ENCODE peak calls at places on chromosome 20, in four cellular contexts. One of them, this sample, is unnamed.

GRCh38 chr20:11976966-11977365 is 59.3 kb downstream of the BTBD3 start:
- DNase-seq in heart left ventricle: no peak
- DNase-seq in gastrocnemius medialis: no peak
- DNase-seq in stomach: no peak
- DNase-seq in this sample: no peak

GRCh38 chr20:49384437-49385434 is 97.7 kb downstream of the KCNB1 start:
- DNase-seq in heart left ventricle: peak; percentile 60
- DNase-seq in gastrocnemius medialis: peak; percentile 42
- DNase-seq in stomach: peak; percentile 59
- DNase-seq in this sample: peak; percentile 67

GRCh38 chr20:10708342-10709185 is 34.8 kb upstream of the JAG1 start:
- DNase-seq in heart left ventricle: no peak
- DNase-seq in gastrocnemius medialis: no peak
- DNase-seq in stomach: no peak
- DNase-seq in this sample: no peak

GRCh38 chr20:50438986-50439407 is 71.2 kb upstream of the PTPN1 start:
- DNase-seq in heart left ventricle: no peak
- DNase-seq in gastrocnemius medialis: no peak
- DNase-seq in stomach: no peak
- DNase-seq in this sample: no peak

GRCh38 chr20:62243906-62244515 is 5.7 kb downstream of the OSBPL2 start:
- DNase-seq in heart left ventricle: no peak
- DNase-seq in gastrocnemius medialis: no peak
- DNase-seq in stomach: no peak
- DNase-seq in this sample: no peak

GRCh38 chr20:48065833-48066232 is 280.6 kb upstream of the SULF2 start:
- DNase-seq in heart left ventricle: no peak
- DNase-seq in gastrocnemius medialis: no peak
- DNase-seq in stomach: no peak
- DNase-seq in this sample: no peak

GRCh38 chr20:62953167-62953838 is 794 bp downstream of the SLC17A9 start:
- DNase-seq in heart left ventricle: no peak
- DNase-seq in gastrocnemius medialis: no peak
- DNase-seq in stomach: no peak
- DNase-seq in this sample: no peak

GRCh38 chr20:35368616-35369423 is 43.0 kb downstream of the UQCC1 start:
- DNase-seq in heart left ventricle: peak; percentile 33
- DNase-seq in gastrocnemius medialis: peak; percentile 87
- DNase-seq in stomach: no peak
- DNase-seq in this sample: no peak

GRCh38 chr20:64106435-64106961 is 867 bp downstream of the NPBWR2 start:
- DNase-seq in heart left ventricle: no peak
- DNase-seq in gastrocnemius medialis: peak; percentile 8
- DNase-seq in stomach: no peak
- DNase-seq in this sample: no peak

GRCh38 chr20:48440916-48441315 is 386.9 kb downstream of the PREX1 start:
- DNase-seq in heart left ventricle: no peak
- DNase-seq in gastrocnemius medialis: no peak
- DNase-seq in stomach: no peak
- DNase-seq in this sample: no peak

GRCh38 chr20:63567132-63567381 is 7.0 kb downstream of the HELZ2 start:
- DNase-seq in heart left ventricle: no peak
- DNase-seq in gastrocnemius medialis: no peak
- DNase-seq in stomach: no peak
- DNase-seq in this sample: no peak

GRCh38 chr20:48339147-48339985 is 488.4 kb downstream of the PREX1 start:
- DNase-seq in heart left ventricle: no peak
- DNase-seq in gastrocnemius medialis: no peak
- DNase-seq in stomach: no peak
- DNase-seq in this sample: peak; percentile 70

GRCh38 chr20:1875762-1876161 is 19.4 kb upstream of the SIRPA start:
- DNase-seq in heart left ventricle: no peak
- DNase-seq in gastrocnemius medialis: no peak
- DNase-seq in stomach: no peak
- DNase-seq in this sample: no peak

GRCh38 chr20:10449270-10449669 is 14.2 kb downstream of the SLX4IP start:
- DNase-seq in heart left ventricle: no peak
- DNase-seq in gastrocnemius medialis: no peak
- DNase-seq in stomach: no peak
- DNase-seq in this sample: no peak

GRCh38 chr20:3282271-3283221 is 43.6 kb upstream of the SLC4A11 start:
- DNase-seq in heart left ventricle: no peak
- DNase-seq in gastrocnemius medialis: no peak
- DNase-seq in stomach: no peak
- DNase-seq in this sample: no peak

GRCh38 chr20:33724439-33725094 is 4.5 kb upstream of the PXMP4 start:
- DNase-seq in heart left ventricle: no peak
- DNase-seq in gastrocnemius medialis: no peak
- DNase-seq in stomach: peak; percentile 53
- DNase-seq in this sample: no peak

GRCh38 chr20:50351541-50351940 is 158.6 kb upstream of the PTPN1 start:
- DNase-seq in heart left ventricle: no peak
- DNase-seq in gastrocnemius medialis: no peak
- DNase-seq in stomach: no peak
- DNase-seq in this sample: no peak

GRCh38 chr20:34874094-34874654 is 1.5 kb upstream of the GGT7 start:
- DNase-seq in heart left ventricle: peak; percentile 75
- DNase-seq in gastrocnemius medialis: peak; percentile 88
- DNase-seq in stomach: peak; percentile 86
- DNase-seq in this sample: peak; percentile 75

GRCh38 chr20:60892095-60892813 is 359.8 kb upstream of the CDH4 start:
- DNase-seq in heart left ventricle: no peak
- DNase-seq in gastrocnemius medialis: no peak
- DNase-seq in stomach: no peak
- DNase-seq in this sample: no peak

GRCh38 chr20:56575961-56576360 is 42.9 kb downstream of the FAM209B start:
- DNase-seq in heart left ventricle: no peak
- DNase-seq in gastrocnemius medialis: no peak
- DNase-seq in stomach: no peak
- DNase-seq in this sample: no peak

GRCh38 chr20:35226775-35227681 is 538 bp downstream of the MMP24 start:
- DNase-seq in heart left ventricle: peak; percentile 23
- DNase-seq in gastrocnemius medialis: no peak
- DNase-seq in stomach: peak; percentile 41
- DNase-seq in this sample: peak; percentile 26

GRCh38 chr20:50464026-50464724 is 46.0 kb upstream of the PTPN1 start:
- DNase-seq in heart left ventricle: peak; percentile 44
- DNase-seq in gastrocnemius medialis: peak; percentile 65
- DNase-seq in stomach: peak; percentile 58
- DNase-seq in this sample: peak; percentile 71

GRCh38 chr20:51036827-51037229 is 13.9 kb upstream of the KCNG1 start:
- DNase-seq in heart left ventricle: no peak
- DNase-seq in gastrocnemius medialis: no peak
- DNase-seq in stomach: no peak
- DNase-seq in this sample: no peak

GRCh38 chr20:32190608-32191415 is 16.7 kb downstream of the PLAGL2 start:
- DNase-seq in heart left ventricle: no peak
- DNase-seq in gastrocnemius medialis: no peak
- DNase-seq in stomach: no peak
- DNase-seq in this sample: no peak

GRCh38 chr20:58551631-58552030 is 36.4 kb upstream of the APCDD1L start:
- DNase-seq in heart left ventricle: no peak
- DNase-seq in gastrocnemius medialis: no peak
- DNase-seq in stomach: no peak
- DNase-seq in this sample: no peak

GRCh38 chr20:61797200-61797599 is 268.5 kb downstream of the TAF4 start:
- DNase-seq in heart left ventricle: no peak
- DNase-seq in gastrocnemius medialis: no peak
- DNase-seq in stomach: no peak
- DNase-seq in this sample: no peak

GRCh38 chr20:49483018-49483705 is 694 bp upstream of the KCNB1 start:
- DNase-seq in heart left ventricle: no peak
- DNase-seq in gastrocnemius medialis: no peak
- DNase-seq in stomach: no peak
- DNase-seq in this sample: peak; percentile 37

GRCh38 chr20:36097751-36098151 is 56.8 kb upstream of the EPB41L1 start:
- DNase-seq in heart left ventricle: no peak
- DNase-seq in gastrocnemius medialis: no peak
- DNase-seq in stomach: peak; percentile 53
- DNase-seq in this sample: no peak

GRCh38 chr20:35104685-35105295 is 12.2 kb upstream of the TRPC4AP start:
- DNase-seq in heart left ventricle: no peak
- DNase-seq in gastrocnemius medialis: no peak
- DNase-seq in stomach: no peak
- DNase-seq in this sample: no peak

GRCh38 chr20:56926501-56926900 is 297.4 kb downstream of the TFAP2C start:
- DNase-seq in heart left ventricle: no peak
- DNase-seq in gastrocnemius medialis: no peak
- DNase-seq in stomach: no peak
- DNase-seq in this sample: no peak

GRCh38 chr20:44173116-44173515 is 13.9 kb downstream of the JPH2 start:
- DNase-seq in heart left ventricle: no peak
- DNase-seq in gastrocnemius medialis: no peak
- DNase-seq in stomach: no peak
- DNase-seq in this sample: peak; percentile 8
- TF ChIP-seq CTCF in heart left ventricle: no peak
- TF ChIP-seq CTCF in gastrocnemius medialis: no peak
- TF ChIP-seq CTCF in stomach: no peak
- TF ChIP-seq CTCF in this sample: no peak

GRCh38 chr20:40689100-40689942 is at the start of gene MAFB:
- DNase-seq in heart left ventricle: peak; percentile 94
- DNase-seq in gastrocnemius medialis: peak; percentile 94
- DNase-seq in stomach: peak; percentile 88
- DNase-seq in this sample: peak; percentile 93
- TF ChIP-seq POLR2A in heart left ventricle: peak; percentile 68
- TF ChIP-seq POLR2A in gastrocnemius medialis: peak; percentile 100
- TF ChIP-seq POLR2A in stomach: peak; percentile 58
- TF ChIP-seq POLR2A in this sample: peak; percentile 98

GRCh38 chr20:5513975-5514516 is 197.3 kb upstream of the PROKR2 start:
- DNase-seq in heart left ventricle: no peak
- DNase-seq in gastrocnemius medialis: no peak
- DNase-seq in stomach: no peak
- DNase-seq in this sample: no peak
- TF ChIP-seq CTCF in heart left ventricle: no peak
- TF ChIP-seq CTCF in gastrocnemius medialis: no peak
- TF ChIP-seq CTCF in stomach: no peak
- TF ChIP-seq CTCF in this sample: no peak

GRCh38 chr20:45890077-45890996 is 671 bp downstream of the NEURL2 start:
- DNase-seq in heart left ventricle: peak; percentile 87
- DNase-seq in gastrocnemius medialis: peak; percentile 77
- DNase-seq in stomach: peak; percentile 83
- DNase-seq in this sample: peak; percentile 84
- TF ChIP-seq POLR2A in heart left ventricle: no peak
- TF ChIP-seq POLR2A in gastrocnemius medialis: peak; percentile 19
- TF ChIP-seq POLR2A in stomach: no peak
- TF ChIP-seq POLR2A in this sample: no peak

DNA sequence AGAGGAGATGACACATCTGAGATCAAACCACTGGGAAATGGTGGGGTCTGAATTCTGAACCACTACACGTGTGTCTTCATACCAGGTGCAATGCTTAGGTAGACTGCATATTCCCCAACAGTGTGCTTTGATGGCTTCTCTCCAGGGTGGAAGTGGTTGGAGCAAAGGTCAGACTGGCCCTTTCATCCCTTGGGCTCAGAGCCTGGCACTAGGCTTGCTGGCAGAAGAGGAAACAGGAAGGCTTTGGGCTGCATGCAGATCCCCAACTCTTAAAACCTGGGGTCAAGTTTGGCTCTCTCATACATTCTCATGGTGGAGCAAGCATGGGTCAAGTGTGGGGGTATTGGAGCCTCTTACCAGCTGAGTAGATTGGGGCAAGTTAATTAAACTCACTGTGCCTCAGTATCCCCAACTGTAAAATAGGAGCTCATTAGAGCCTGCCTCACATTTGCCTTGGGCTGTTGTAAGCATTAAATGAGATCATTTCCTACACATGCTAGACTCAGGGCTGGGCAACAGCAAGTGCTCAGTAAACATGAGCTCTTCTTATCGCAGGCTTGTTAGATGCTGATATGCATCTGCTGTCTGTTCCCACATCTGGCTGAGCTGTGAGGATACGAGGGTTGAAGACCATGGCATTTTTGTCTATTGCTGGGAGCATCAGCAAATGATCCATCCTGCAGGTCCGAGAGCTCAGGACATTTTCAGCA is 51.6 kb upstream of the FAM83D start:
- DNase-seq in heart left ventricle: no peak
- DNase-seq in gastrocnemius medialis: no peak
- DNase-seq in stomach: no peak
- DNase-seq in this sample: no peak
- TF ChIP-seq CTCF in heart left ventricle: no peak
- TF ChIP-seq CTCF in gastrocnemius medialis: no peak
- TF ChIP-seq CTCF in stomach: no peak
- TF ChIP-seq CTCF in this sample: no peak

GRCh38 chr20:25005661-25006060 is 13.1 kb upstream of the APMAP start:
- DNase-seq in heart left ventricle: no peak
- DNase-seq in gastrocnemius medialis: no peak
- DNase-seq in stomach: peak; percentile 18
- DNase-seq in this sample: no peak
- TF ChIP-seq POLR2A in heart left ventricle: no peak
- TF ChIP-seq POLR2A in gastrocnemius medialis: no peak
- TF ChIP-seq POLR2A in stomach: no peak
- TF ChIP-seq POLR2A in this sample: no peak

GRCh38 chr20:38167851-38168760 is 3.0 kb upstream of the TGM2 start:
- DNase-seq in heart left ventricle: peak; percentile 54
- DNase-seq in gastrocnemius medialis: peak; percentile 51
- DNase-seq in stomach: peak; percentile 51
- DNase-seq in this sample: peak; percentile 77
- TF ChIP-seq CTCF in heart left ventricle: no peak
- TF ChIP-seq CTCF in gastrocnemius medialis: no peak
- TF ChIP-seq CTCF in stomach: no peak
- TF ChIP-seq CTCF in this sample: no peak

DNA sequence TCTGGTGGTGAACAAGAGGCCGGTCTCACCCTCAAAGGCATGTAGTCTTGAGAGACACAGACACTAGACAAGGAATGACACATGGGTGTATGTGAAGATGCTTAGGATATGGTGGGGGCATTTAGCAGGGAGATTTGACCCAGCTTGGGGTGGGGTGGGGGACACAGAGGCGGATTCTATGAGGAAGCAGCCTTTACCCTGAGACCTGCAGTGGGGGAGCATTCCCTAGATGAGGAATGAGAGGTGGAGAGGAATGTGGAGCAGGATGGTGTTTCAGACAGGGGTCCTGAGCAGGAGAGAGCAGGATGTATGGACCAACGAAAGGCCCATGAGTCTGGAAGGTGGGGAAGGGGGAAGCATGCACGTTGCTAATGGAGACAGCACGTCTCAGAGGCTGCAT is 57.8 kb downstream of the PHACTR3 start:
- DNase-seq in heart left ventricle: no peak
- DNase-seq in gastrocnemius medialis: no peak
- DNase-seq in stomach: no peak
- DNase-seq in this sample: no peak
- TF ChIP-seq POLR2A in heart left ventricle: no peak
- TF ChIP-seq POLR2A in gastrocnemius medialis: no peak
- TF ChIP-seq POLR2A in stomach: no peak
- TF ChIP-seq POLR2A in this sample: no peak

GRCh38 chr20:8903655-8904605 is 165.0 kb upstream of the PLCB4 start:
- DNase-seq in heart left ventricle: no peak
- DNase-seq in gastrocnemius medialis: no peak
- DNase-seq in stomach: no peak
- DNase-seq in this sample: no peak

GRCh38 chr20:8914421-8914820 is 154.5 kb upstream of the PLCB4 start:
- DNase-seq in heart left ventricle: no peak
- DNase-seq in gastrocnemius medialis: no peak
- DNase-seq in stomach: no peak
- DNase-seq in this sample: no peak

GRCh38 chr20:8913452-8913851 is 155.4 kb upstream of the PLCB4 start:
- DNase-seq in heart left ventricle: no peak
- DNase-seq in gastrocnemius medialis: no peak
- DNase-seq in stomach: no peak
- DNase-seq in this sample: no peak

GRCh38 chr20:8912731-8913130 is 156.2 kb upstream of the PLCB4 start:
- DNase-seq in heart left ventricle: no peak
- DNase-seq in gastrocnemius medialis: no peak
- DNase-seq in stomach: no peak
- DNase-seq in this sample: no peak

GRCh38 chr20:8909596-8909995 is 159.3 kb upstream of the PLCB4 start:
- DNase-seq in heart left ventricle: no peak
- DNase-seq in gastrocnemius medialis: no peak
- DNase-seq in stomach: no peak
- DNase-seq in this sample: no peak
- TF ChIP-seq CTCF in heart left ventricle: no peak
- TF ChIP-seq CTCF in gastrocnemius medialis: no peak
- TF ChIP-seq CTCF in stomach: no peak
- TF ChIP-seq CTCF in this sample: no peak